ENCODE peak calls at places on chromosomes 4 and X, in five cellular contexts. B, D, Z, X and P are unnamed samples.

GRCh38 chr4:6562931-6563901 is 11.8 kb upstream of the MAN2B2 start:
- DNase-seq in B (peak), D (peak), Z (no peak), X (peak), P (no peak)

GRCh38 chr4:98653006-98653405 is 5.4 kb downstream of the TSPAN5 start:
- DNase-seq in B (no peak), D (no peak), Z (no peak), X (no peak), P (no peak)

GRCh38 chr4:25927361-25928040 is 13.5 kb downstream of the SMIM20 start:
- DNase-seq in B (no peak), D (no peak), Z (no peak), X (no peak), P (no peak)

GRCh38 chr4:35695401-35695800 is 548.9 kb downstream of the ARAP2 start:
- DNase-seq in B (no peak), D (no peak), Z (no peak), X (no peak), P (no peak)

GRCh38 chr4:181289203-181289602 is 954.0 kb upstream of the TENM3 start:
- DNase-seq in B (no peak), D (no peak), Z (no peak), X (no peak), P (no peak)

GRCh38 chrX:41518841-41519220 is 71.7 kb downstream of the NYX start:
- DNase-seq in B (no peak), D (no peak), Z (no peak), X (no peak), P (no peak)

GRCh38 chr4:2624782-2625548 is 88.5 kb downstream of the FAM193A start:
- DNase-seq in B (no peak), D (no peak), Z (no peak), X (no peak), P (no peak)

GRCh38 chrX:107731831-107732502 is 43.6 kb downstream of the TSC22D3 start:
- DNase-seq in B (no peak), D (peak), Z (no peak), X (no peak), P (peak)

GRCh38 chr4:156954598-156954997 is 17.0 kb downstream of the PDGFC start:
- DNase-seq in B (no peak), D (no peak), Z (no peak), X (no peak), P (no peak)

GRCh38 chr4:61543976-61544375 is 343.9 kb downstream of the ADGRL3 start:
- DNase-seq in B (no peak), D (no peak), Z (no peak), X (no peak), P (no peak)

GRCh38 chr4:24974252-24974580 is 56.5 kb downstream of the LGI2 start:
- DNase-seq in B (no peak), D (no peak), Z (no peak), X (no peak), P (no peak)

GRCh38 chr4:24655971-24656370 is 71.6 kb upstream of the DHX15 start:
- DNase-seq in B (no peak), D (no peak), Z (no peak), X (no peak), P (no peak)

GRCh38 chr4:55553442-55553841 is 6.7 kb upstream of the CLOCK start:
- DNase-seq in B (peak), D (no peak), Z (no peak), X (no peak), P (peak)

GRCh38 chr4:169668069-169668721 is 47.8 kb downstream of the CLCN3 start:
- DNase-seq in B (no peak), D (no peak), Z (no peak), X (no peak), P (no peak)

GRCh38 chr4:38565271-38566199 is 98.5 kb upstream of the KLF3 start:
- DNase-seq in B (no peak), D (no peak), Z (no peak), X (no peak), P (no peak)

GRCh38 chrX:134661295-134661694 is 3.0 kb upstream of the PLAC1 start:
- DNase-seq in B (no peak), D (no peak), Z (no peak), X (no peak), P (no peak)

GRCh38 chr4:10090467-10091250 is 25.9 kb downstream of the WDR1 start:
- DNase-seq in B (no peak), D (no peak), Z (no peak), X (no peak), P (no peak)

GRCh38 chrX:38154818-38155217 is 65.9 kb downstream of the SRPX start:
- DNase-seq in B (no peak), D (no peak), Z (no peak), X (no peak), P (no peak)

GRCh38 chr4:174394915-174395314 is 111.2 kb downstream of the CEP44 start:
- DNase-seq in B (no peak), D (peak), Z (no peak), X (no peak), P (no peak)

GRCh38 chrX:46169808-46170207 is 375.4 kb downstream of the ZNF674 start:
- DNase-seq in B (no peak), D (no peak), Z (no peak), X (no peak), P (no peak)

GRCh38 chrX:25020391-25021131 is 4.8 kb upstream of the ARX start:
- DNase-seq in B (peak), D (no peak), Z (no peak), X (no peak), P (peak)

GRCh38 chr4:184288451-184289178 is 70.9 kb upstream of the ENPP6 start:
- DNase-seq in B (peak), D (no peak), Z (no peak), X (peak), P (no peak)

GRCh38 chrX:41475611-41476241 is 28.6 kb downstream of the NYX start:
- DNase-seq in B (peak), D (peak), Z (peak), X (no peak), P (peak)

GRCh38 chr4:76305971-76306881 is at the start of gene STBD1:
- DNase-seq in B (peak), D (peak), Z (peak), X (peak), P (peak)

GRCh38 chrX:17062065-17062464 is 115.6 kb downstream of the REPS2 start:
- DNase-seq in B (no peak), D (no peak), Z (no peak), X (no peak), P (no peak)

DNA sequence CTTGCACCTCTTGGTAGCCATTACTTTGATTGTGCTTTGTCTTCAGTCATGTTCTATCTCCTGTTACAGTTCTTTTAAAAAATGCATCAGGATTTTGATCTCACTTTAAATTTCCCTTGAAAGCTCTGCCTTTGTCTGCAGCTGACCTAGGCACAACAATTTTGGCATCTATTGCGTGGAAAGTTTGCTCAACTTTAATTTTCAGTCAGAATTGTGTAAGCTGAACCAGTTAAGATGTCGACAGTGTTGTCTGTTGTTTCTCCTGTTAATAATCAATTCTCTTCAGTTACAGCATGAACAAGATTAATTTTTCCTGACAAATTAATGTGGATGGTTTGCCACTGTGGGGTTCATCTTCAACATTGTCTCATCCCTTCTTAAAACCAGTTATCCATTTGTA is 34.9 kb downstream of the TIGD2 start:
- DNase-seq in B (no peak), D (no peak), Z (no peak), X (no peak), P (no peak)
- H2BK12ac ChIP-seq in B (no peak), D (no peak), Z (no peak), X (no peak), P (no peak)

GRCh38 chr4:47135210-47135609 is 103.8 kb downstream of the GABRB1 start:
- DNase-seq in B (no peak), D (no peak), Z (no peak), X (no peak), P (no peak)
- H3K18ac ChIP-seq in B (no peak), D (peak), Z (no peak), X (no peak), P (no peak)

GRCh38 chr4:22474636-22475310 is 41.1 kb downstream of the ADGRA3 start:
- DNase-seq in B (no peak), D (peak), Z (no peak), X (no peak), P (no peak)

GRCh38 chr4:22478426-22478825 is 37.4 kb downstream of the ADGRA3 start:
- DNase-seq in B (no peak), D (no peak), Z (no peak), X (no peak), P (no peak)

GRCh38 chr4:22477794-22478182 is 38.1 kb downstream of the ADGRA3 start:
- DNase-seq in B (no peak), D (no peak), Z (no peak), X (no peak), P (no peak)

GRCh38 chr4:22477136-22477793 is 38.6 kb downstream of the ADGRA3 start:
- DNase-seq in B (no peak), D (no peak), Z (no peak), X (no peak), P (no peak)

GRCh38 chr4:22476011-22476410 is 39.9 kb downstream of the ADGRA3 start:
- DNase-seq in B (no peak), D (no peak), Z (no peak), X (no peak), P (no peak)
- H2BK12ac ChIP-seq in B (no peak), D (no peak), Z (no peak), X (no peak), P (no peak)

GRCh38 chr4:7865533-7865932 is 74.1 kb downstream of the AFAP1 start:
- DNase-seq in B (no peak), D (no peak), Z (no peak), X (no peak), P (no peak)

GRCh38 chr4:7868892-7869471 is 70.7 kb downstream of the AFAP1 start:
- DNase-seq in B (no peak), D (no peak), Z (no peak), X (no peak), P (no peak)

GRCh38 chr4:7867191-7867590 is 72.5 kb downstream of the AFAP1 start:
- DNase-seq in B (no peak), D (no peak), Z (no peak), X (no peak), P (no peak)

GRCh38 chr4:7867701-7868429 is 71.8 kb downstream of the AFAP1 start:
- DNase-seq in B (no peak), D (peak), Z (no peak), X (no peak), P (no peak)

DNA sequence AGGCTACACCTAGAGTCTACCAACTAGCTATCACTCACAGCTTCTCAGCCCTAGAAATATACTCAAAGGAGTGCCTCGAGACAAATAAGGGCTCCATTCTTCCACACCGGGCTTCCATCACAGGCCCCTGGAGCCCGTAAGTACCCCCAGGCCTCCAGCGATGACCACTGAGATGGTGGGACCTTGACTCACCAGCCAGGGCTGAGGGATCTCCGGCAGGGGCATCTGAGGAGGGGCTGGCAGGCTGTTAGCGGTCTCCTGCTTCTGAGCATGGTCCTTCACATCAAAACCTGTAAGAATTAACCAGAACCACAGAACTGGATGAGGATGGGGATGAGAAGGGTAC is 71.3 kb downstream of the AFAP1 start:
- DNase-seq in B (no peak), D (no peak), Z (no peak), X (no peak), P (no peak)
- H3K18ac ChIP-seq in B (no peak), D (peak), Z (no peak), X (no peak), P (no peak)

DNA sequence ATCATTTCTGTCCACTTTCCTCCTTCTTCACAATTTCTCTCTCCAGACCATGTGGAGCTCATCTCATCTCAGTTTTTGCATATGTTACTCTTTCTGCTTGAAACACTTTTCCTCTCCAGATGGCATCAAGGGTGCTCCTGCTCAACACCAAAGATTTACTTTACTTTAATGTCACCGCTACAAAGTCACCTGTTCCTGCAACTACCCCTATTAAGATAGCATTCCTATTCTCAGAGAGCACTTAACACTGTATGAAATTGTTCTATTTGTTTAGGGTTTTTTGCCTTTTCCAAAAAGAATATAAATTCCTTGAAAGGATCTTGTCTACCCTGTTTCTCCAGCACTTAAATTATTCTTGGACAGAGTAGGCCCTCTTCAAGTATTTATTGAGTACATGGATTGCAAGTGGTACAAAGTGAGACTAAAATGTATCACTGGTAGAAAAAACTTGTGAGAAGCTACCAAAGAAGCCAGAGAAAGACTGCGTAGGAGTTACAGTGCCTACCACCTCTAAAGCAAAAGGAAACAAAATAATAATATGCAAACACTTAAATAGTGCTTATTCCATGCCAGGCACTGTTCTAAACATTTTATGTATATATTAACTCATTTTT is 1.1 kb upstream of the EXOSC9 start:
- DNase-seq in B (no peak), D (no peak), Z (no peak), X (no peak), P (no peak)
- H2BK12ac ChIP-seq in B (no peak), D (no peak), Z (no peak), X (no peak), P (no peak)